ENCODE peak calls at places on chromosomes 6 and 20, in nine cellular contexts. W, T, A, G, P, X, J, K and S are unnamed samples.

GRCh38 chr6:57173886-57174510 is 1.9 kb downstream of the BAG2 start:
- DNase-seq in W (no peak), T (peak), A (no peak), G (peak), P (no peak), X (no peak), J (no peak), K (no peak), S (peak)

GRCh38 chr6:135144678-135145508 is 36.2 kb upstream of the MYB start:
- DNase-seq in W (no peak), T (no peak), A (no peak), G (peak), P (no peak), X (no peak), J (no peak), K (no peak), S (no peak)

GRCh38 chr20:50510706-50511401 is 671 bp downstream of the PTPN1 start:
- DNase-seq in W (no peak), T (no peak), A (no peak), G (peak), P (peak), X (no peak), J (no peak), K (peak), S (no peak)

GRCh38 chr6:46325561-46326525 is 155.1 kb upstream of the ENPP5 start:
- DNase-seq in W (no peak), T (no peak), A (no peak), G (no peak), P (no peak), X (no peak), J (no peak), K (no peak), S (no peak)

GRCh38 chr20:63955846-63956663 is at the start of gene UCKL1:
- DNase-seq in W (peak), T (peak), A (peak), G (peak), P (peak), X (peak), J (peak), K (peak), S (peak)

GRCh38 chr6:1821188-1822183 is 211.8 kb downstream of the FOXC1 start:
- DNase-seq in W (no peak), T (no peak), A (no peak), G (peak), P (no peak), X (no peak), J (no peak), K (no peak), S (peak)

GRCh38 chr6:46466570-46466969 is 24.7 kb downstream of the RCAN2 start:
- DNase-seq in W (no peak), T (no peak), A (no peak), G (no peak), P (no peak), X (no peak), J (no peak), K (no peak), S (no peak)

GRCh38 chr6:110255356-110255755 is 75.1 kb downstream of the CDC40 start:
- DNase-seq in W (no peak), T (peak), A (no peak), G (peak), P (peak), X (no peak), J (no peak), K (no peak), S (peak)

GRCh38 chr20:14877616-14878015 is 540.2 kb upstream of the FLRT3 start:
- DNase-seq in W (no peak), T (no peak), A (no peak), G (no peak), P (no peak), X (no peak), J (no peak), K (no peak), S (no peak)

GRCh38 chr6:53623497-53623896 is 42.1 kb downstream of the KLHL31 start:
- DNase-seq in W (no peak), T (no peak), A (no peak), G (no peak), P (no peak), X (no peak), J (no peak), K (no peak), S (no peak)

GRCh38 chr6:142398353-142398752 is 96.5 kb downstream of the ADGRG6 start:
- DNase-seq in W (no peak), T (no peak), A (no peak), G (no peak), P (no peak), X (no peak), J (no peak), K (no peak), S (no peak)

GRCh38 chr6:43723737-43724295 is 36.2 kb upstream of the MRPS18A start:
- DNase-seq in W (peak), T (peak), A (no peak), G (peak), P (peak), X (peak), J (peak), K (peak), S (peak)

GRCh38 chr20:25252686-25253421 is 5.0 kb downstream of the PYGB start:
- DNase-seq in W (no peak), T (no peak), A (no peak), G (no peak), P (no peak), X (no peak), J (no peak), K (peak), S (no peak)

GRCh38 chr20:44544178-44544719 is 22.4 kb upstream of the SERINC3 start:
- DNase-seq in W (no peak), T (no peak), A (no peak), G (no peak), P (no peak), X (no peak), J (no peak), K (no peak), S (no peak)

GRCh38 chr20:62779417-62779685 is 16.9 kb upstream of the MRGBP start:
- DNase-seq in W (no peak), T (no peak), A (no peak), G (no peak), P (no peak), X (no peak), J (no peak), K (no peak), S (no peak)

GRCh38 chr6:166664135-166664534 is 37.1 kb upstream of the RPS6KA2 start:
- DNase-seq in W (no peak), T (no peak), A (no peak), G (no peak), P (no peak), X (peak), J (no peak), K (no peak), S (no peak)

GRCh38 chr6:167966540-167966905 is 30.9 kb upstream of the KIF25 start:
- DNase-seq in W (no peak), T (no peak), A (no peak), G (no peak), P (no peak), X (no peak), J (no peak), K (no peak), S (no peak)

GRCh38 chr6:135703621-135704020 is 147.9 kb upstream of the PDE7B start:
- DNase-seq in W (no peak), T (no peak), A (no peak), G (no peak), P (peak), X (no peak), J (no peak), K (no peak), S (no peak)